ENCODE peak calls at places on chromosomes 13 and 19, in six cellular contexts. H, R, L, S, M and J are unnamed samples.

GRCh38 chr13:67228909-67229308 is 1.2 kb downstream of the PCDH9 start:
- DNase-seq in H (no peak), R (no peak), L (no peak), S (no peak), M (no peak), J (no peak)

GRCh38 chr19:50548191-50549058 is 19.8 kb downstream of the LRRC4B start:
- DNase-seq in H (no peak), R (no peak), L (no peak), S (no peak), M (no peak), J (no peak)

GRCh38 chr13:42968906-42969305 is 23.1 kb downstream of the EPSTI1 start:
- DNase-seq in H (no peak), R (no peak), L (peak), S (no peak), M (no peak), J (no peak)

GRCh38 chr13:99404005-99404755 is 97.0 kb upstream of the GPR183 start:
- DNase-seq in H (no peak), R (peak), L (no peak), S (no peak), M (no peak), J (no peak)

GRCh38 chr13:29676535-29676934 is 81.0 kb upstream of the SLC7A1 start:
- DNase-seq in H (peak), R (no peak), L (peak), S (peak), M (no peak), J (no peak)

GRCh38 chr19:3041302-3041701 is 12.2 kb upstream of the TLE2 start:
- DNase-seq in H (no peak), R (no peak), L (peak), S (no peak), M (no peak), J (no peak)

GRCh38 chr13:36841411-36841810 is 22.4 kb downstream of the RFXAP start:
- DNase-seq in H (no peak), R (no peak), L (no peak), S (no peak), M (no peak), J (no peak)

GRCh38 chr13:107807306-107808073 is 407.8 kb downstream of the LIG4 start:
- DNase-seq in H (no peak), R (no peak), L (no peak), S (no peak), M (no peak), J (no peak)

GRCh38 chr13:112776354-112776753 is 86.5 kb downstream of the ATP11A start:
- DNase-seq in H (no peak), R (no peak), L (no peak), S (no peak), M (no peak), J (no peak)

GRCh38 chr19:46373573-46374359 is 26.9 kb downstream of the PPP5C start:
- DNase-seq in H (peak), R (no peak), L (peak), S (peak), M (no peak), J (no peak)

GRCh38 chr13:93279982-93280381 is 53.4 kb downstream of the GPC6 start:
- DNase-seq in H (peak), R (no peak), L (no peak), S (no peak), M (no peak), J (no peak)

GRCh38 chr13:38381840-38382239 is 32.2 kb downstream of the UFM1 start:
- DNase-seq in H (no peak), R (no peak), L (no peak), S (no peak), M (no peak), J (no peak)

GRCh38 chr13:49308104-49308875 is 60.6 kb downstream of the CDADC1 start:
- DNase-seq in H (peak), R (no peak), L (no peak), S (no peak), M (no peak), J (no peak)

GRCh38 chr13:48233886-48234488 is 981 bp downstream of the ITM2B start:
- DNase-seq in H (no peak), R (no peak), L (no peak), S (no peak), M (no peak), J (peak)

DNA sequence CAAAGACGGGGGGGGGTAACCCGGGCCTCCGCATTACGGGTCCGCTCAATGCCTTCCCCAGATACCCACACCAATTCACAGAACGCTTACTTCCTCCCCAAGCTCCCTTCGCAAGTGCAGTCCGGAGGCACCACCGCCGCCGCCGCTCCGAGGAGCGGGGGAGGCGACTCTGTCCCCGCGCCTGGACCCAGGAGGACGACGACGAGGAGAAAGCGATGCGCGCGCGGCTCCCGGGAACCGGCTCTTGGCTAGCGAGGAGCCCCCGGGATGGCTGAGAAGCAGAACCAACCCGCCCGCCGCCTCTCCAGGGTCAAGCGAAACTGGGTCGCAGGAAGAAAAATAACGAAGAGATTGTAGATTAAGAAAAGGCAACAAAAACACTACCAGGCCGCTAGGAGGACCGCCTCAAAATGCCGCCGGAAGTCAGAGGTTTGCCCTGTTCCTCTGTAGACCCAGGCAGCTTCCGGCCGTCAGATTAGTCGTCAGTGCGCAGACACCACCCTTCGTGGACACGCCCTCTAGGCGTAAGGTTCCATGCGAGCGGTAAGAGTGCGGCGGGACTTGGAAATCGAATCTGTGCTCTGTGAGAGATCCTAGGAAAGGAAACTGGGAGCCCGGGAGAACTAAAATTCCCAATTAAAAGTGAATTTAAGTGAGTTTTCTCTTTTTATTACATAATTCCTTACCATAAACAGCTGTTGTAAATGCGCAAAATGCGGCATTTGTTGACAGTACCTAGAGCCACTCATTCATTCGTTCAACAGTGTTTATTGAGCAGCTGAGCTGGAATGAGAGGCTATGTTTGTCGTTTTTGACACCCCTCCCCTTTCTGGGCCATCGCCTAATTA is at the start of gene ZC3H13:
- DNase-seq in H (peak), R (peak), L (peak), S (peak), M (peak), J (peak)
- TF ChIP-seq POLR2A in H (peak), R (no peak), L (peak), S (peak), M (peak), J (peak)

DNA sequence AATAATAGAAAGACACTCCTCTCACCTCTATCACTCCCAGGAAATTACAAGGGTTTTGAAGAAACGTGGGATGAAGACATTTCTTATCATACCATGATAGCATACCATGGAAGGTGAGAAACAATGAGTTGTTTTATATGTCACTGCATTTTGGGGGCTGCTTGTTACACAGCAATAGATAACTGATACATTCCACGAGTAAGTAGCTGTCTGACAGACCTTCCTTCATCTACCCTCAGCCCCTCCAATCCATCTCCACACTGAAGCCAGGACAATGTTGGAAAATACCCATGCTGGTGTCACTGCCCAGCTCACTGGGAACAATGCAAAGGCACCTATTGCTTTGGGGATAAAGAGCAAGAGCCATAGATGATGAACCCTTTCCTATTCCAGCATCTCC is 68.9 kb upstream of the USP29 start:
- DNase-seq in H (no peak), R (no peak), L (no peak), S (no peak), M (no peak), J (no peak)
- TF ChIP-seq POLR2A in H (no peak), R (no peak), L (no peak), S (no peak), M (no peak), J (no peak)

DNA sequence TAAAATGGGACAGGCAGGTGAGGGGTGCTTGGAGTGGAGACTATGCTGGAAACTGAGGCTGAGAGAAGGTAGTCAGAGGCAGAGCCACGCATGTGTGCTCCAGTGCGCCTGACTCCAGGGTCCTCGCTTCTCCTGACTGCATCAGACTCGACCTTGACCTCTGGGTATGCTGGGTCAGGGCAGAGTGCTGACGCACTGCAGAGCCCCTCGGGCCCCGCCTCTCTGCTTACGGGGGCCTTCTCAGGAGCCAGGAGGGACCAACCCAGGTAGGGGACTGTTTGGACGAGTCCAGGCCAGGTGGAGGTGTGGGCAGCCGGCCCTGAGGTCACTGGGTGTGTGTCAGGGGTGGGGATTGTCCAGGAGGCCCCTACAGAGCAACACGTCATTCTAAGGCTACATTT is 22.9 kb upstream of the SLC7A10 start:
- DNase-seq in H (no peak), R (peak), L (no peak), S (no peak), M (no peak), J (no peak)
- TF ChIP-seq POLR2A in H (no peak), R (no peak), L (no peak), S (no peak), M (no peak), J (no peak)

GRCh38 chr19:43534305-43534612 is 1.3 kb downstream of the ZNF575 start:
- DNase-seq in H (no peak), R (no peak), L (no peak), S (no peak), M (no peak), J (no peak)

GRCh38 chr19:43532962-43533545 is at the start of gene ZNF575:
- DNase-seq in H (peak), R (peak), L (peak), S (peak), M (peak), J (peak)

GRCh38 chr19:43532571-43532961 is 422 bp upstream of the ZNF575 start:
- DNase-seq in H (peak), R (peak), L (peak), S (peak), M (no peak), J (no peak)

GRCh38 chr19:43533546-43534304 is 737 bp downstream of the ZNF575 start:
- DNase-seq in H (peak), R (peak), L (peak), S (peak), M (peak), J (peak)

GRCh38 chr19:43534811-43535761 is 2.1 kb downstream of the ZNF575 start:
- DNase-seq in H (peak), R (peak), L (peak), S (no peak), M (peak), J (peak)
- TF ChIP-seq POLR2A in H (no peak), R (no peak), L (no peak), S (no peak), M (no peak), J (no peak)